ENCODE peak calls at places on chromosomes 3 and 15, in four cellular contexts. W is fibroblast of pulmonary artery, Z is cardiac fibroblast, V is bronchial epithelial cell. I is an unnamed sample.

GRCh38 chr15:82568986-82569385 is 28.7 kb upstream of the RPS17 start:
- DNase-seq in W (no peak), V (no peak), Z (no peak), I (no peak)

GRCh38 chr3:64848822-64849221 is 161.0 kb upstream of the ADAMTS9 start:
- DNase-seq in W (peak; percentile 83), V (no peak), Z (peak; percentile 79), I (no peak)

GRCh38 chr3:62370112-62371031 is 3.0 kb downstream of the FEZF2 start:
- DNase-seq in W (no peak), V (no peak), Z (no peak), I (no peak)

GRCh38 chr3:49619649-49620048 is 54.5 kb upstream of the APEH start:
- DNase-seq in V (no peak), Z (no peak), W (no peak), I (no peak)

GRCh38 chr3:28672411-28672810 is 323.8 kb upstream of the AZI2 start:
- DNase-seq in Z (no peak), W (no peak), V (no peak), I (no peak)

GRCh38 chr3:161851941-161852566 is 355.4 kb downstream of the OTOL1 start:
- DNase-seq in V (peak; percentile 33), W (peak; percentile 68), Z (peak; percentile 71), I (peak; percentile 57)

GRCh38 chr3:58411036-58411435 is 22.6 kb downstream of the PDHB start:
- DNase-seq in W (no peak), Z (no peak), V (peak; percentile 7), I (no peak)

GRCh38 chr15:90838544-90838943 is 29.8 kb upstream of the FURIN start:
- DNase-seq in Z (no peak), W (no peak), V (no peak), I (no peak)

GRCh38 chr15:80110920-80111319 is 41.9 kb upstream of the FAH start:
- DNase-seq in Z (no peak), W (no peak), V (no peak), I (no peak)

GRCh38 chr15:101068523-101068960 is 149.4 kb downstream of the LRRK1 start:
- DNase-seq in W (no peak), V (no peak), Z (no peak), I (no peak)

GRCh38 chr3:142657033-142657432 is 60.8 kb downstream of the PLS1 start:
- DNase-seq in W (no peak), Z (no peak), V (no peak), I (no peak)

GRCh38 chr3:180306691-180307090 is 270.0 kb upstream of the PEX5L start:
- DNase-seq in V (peak; percentile 83), Z (no peak), W (no peak), I (peak; percentile 48)

GRCh38 chr15:57340673-57341259 is 35.5 kb upstream of the CGNL1 start:
- DNase-seq in W (peak; percentile 83), Z (peak; percentile 81), V (peak; percentile 67), I (peak; percentile 82)

GRCh38 chr15:89768071-89768500 is 8.0 kb upstream of the MESP2 start:
- DNase-seq in V (no peak), W (peak; percentile 69), Z (peak; percentile 57), I (peak; percentile 89)

GRCh38 chr3:197539651-197540051 is 16.1 kb downstream of the BDH1 start:
- DNase-seq in Z (no peak), V (peak; percentile 95), W (no peak), I (no peak)

GRCh38 chr15:22949074-22949547 is 31.1 kb downstream of the CYFIP1 start:
- DNase-seq in W (peak; percentile 81), V (no peak), Z (peak; percentile 88), I (peak; percentile 80)

GRCh38 chr3:52844290-52844985 is 9.6 kb upstream of the MUSTN1 start:
- DNase-seq in V (no peak), W (no peak), Z (no peak), I (no peak)

GRCh38 chr15:50355612-50355905 is 561 bp upstream of the GABPB1 start:
- DNase-seq in V (no peak), Z (no peak), W (no peak), I (no peak)

GRCh38 chr3:126569390-126569975 is 10.8 kb upstream of the C3orf22 start:
- DNase-seq in V (no peak), W (no peak), Z (no peak), I (no peak)

GRCh38 chr3:13299531-13300155 is 120.5 kb downstream of the NUP210 start:
- DNase-seq in V (no peak), Z (no peak), W (no peak), I (no peak)

GRCh38 chr15:77180270-77180669 is 109.4 kb upstream of the TSPAN3 start:
- DNase-seq in W (no peak), Z (no peak), V (no peak), I (no peak)

GRCh38 chr3:81299486-81299885 is 462.0 kb downstream of the GBE1 start:
- DNase-seq in W (no peak), Z (no peak), V (no peak), I (no peak)

GRCh38 chr15:89320200-89320599 is 14.4 kb downstream of the POLG start:
- DNase-seq in W (no peak), Z (no peak), V (no peak), I (no peak)

GRCh38 chr15:78056714-78057269 is 20.7 kb downstream of the TBC1D2B start:
- DNase-seq in W (peak; percentile 41), Z (peak; percentile 63), V (peak; percentile 67), I (peak; percentile 69)

GRCh38 chr3:7285502-7285901 is 424.6 kb downstream of the GRM7 start:
- DNase-seq in W (peak; percentile 45), Z (peak; percentile 20), V (peak; percentile 21), I (no peak)
- TF ChIP-seq CTCF in W (peak; percentile 24), Z (no peak), V (peak; percentile 25), I (no peak)

GRCh38 chr15:73941044-73941443 is 14.8 kb downstream of the LOXL1 start:
- DNase-seq in Z (peak; percentile 99), W (peak; percentile 91), V (peak; percentile 41), I (peak; percentile 98)

GRCh38 chr15:73942751-73943270 is 16.5 kb downstream of the LOXL1 start:
- DNase-seq in V (no peak), W (no peak), Z (no peak), I (no peak)

GRCh38 chr15:73940061-73940981 is 14.1 kb downstream of the LOXL1 start:
- DNase-seq in W (no peak), V (no peak), Z (no peak), I (peak; percentile 50)

GRCh38 chr15:73941871-73942635 is 15.8 kb downstream of the LOXL1 start:
- DNase-seq in V (no peak), W (no peak), Z (no peak), I (no peak)

DNA sequence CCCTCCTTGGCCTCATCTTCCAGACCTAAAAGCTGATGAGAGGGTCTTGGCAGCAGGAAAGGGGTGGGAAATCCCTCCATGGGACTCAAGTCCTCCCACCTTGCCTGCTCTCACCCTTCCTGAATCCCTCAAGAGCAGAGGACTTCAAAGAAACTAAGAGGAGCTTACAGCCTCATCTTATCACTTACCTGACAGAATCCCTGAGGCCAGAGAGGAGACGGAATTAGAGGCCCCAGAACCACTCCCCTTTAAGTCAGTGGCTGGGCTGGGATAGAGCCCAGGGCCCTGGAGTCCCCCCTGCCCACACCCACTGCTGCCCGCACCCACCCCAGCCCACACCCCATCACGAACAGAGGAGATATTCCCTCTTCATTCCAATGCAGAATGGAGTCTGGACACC is 15.2 kb downstream of the LOXL1 start:
- DNase-seq in W (no peak), Z (no peak), V (no peak), I (no peak)
- H3K4me3 ChIP-seq in W (no peak overlapping the region), Z (no peak overlapping the region), V (no peak overlapping the region), I (no peak overlapping the region)

GRCh38 chr3:194006102-194006501 is 129.8 kb upstream of the HES1 start:
- DNase-seq in Z (no peak), W (no peak), V (no peak), I (no peak)

GRCh38 chr3:194007598-194008337 is 128.2 kb upstream of the HES1 start:
- DNase-seq in W (no peak), V (no peak), Z (no peak), I (no peak)

GRCh38 chr3:194011807-194012206 is 124.1 kb upstream of the HES1 start:
- DNase-seq in V (no peak), W (no peak), Z (no peak), I (no peak)

GRCh38 chr3:194009019-194009418 is 126.9 kb upstream of the HES1 start:
- DNase-seq in Z (no peak), W (no peak), V (no peak), I (no peak)

DNA sequence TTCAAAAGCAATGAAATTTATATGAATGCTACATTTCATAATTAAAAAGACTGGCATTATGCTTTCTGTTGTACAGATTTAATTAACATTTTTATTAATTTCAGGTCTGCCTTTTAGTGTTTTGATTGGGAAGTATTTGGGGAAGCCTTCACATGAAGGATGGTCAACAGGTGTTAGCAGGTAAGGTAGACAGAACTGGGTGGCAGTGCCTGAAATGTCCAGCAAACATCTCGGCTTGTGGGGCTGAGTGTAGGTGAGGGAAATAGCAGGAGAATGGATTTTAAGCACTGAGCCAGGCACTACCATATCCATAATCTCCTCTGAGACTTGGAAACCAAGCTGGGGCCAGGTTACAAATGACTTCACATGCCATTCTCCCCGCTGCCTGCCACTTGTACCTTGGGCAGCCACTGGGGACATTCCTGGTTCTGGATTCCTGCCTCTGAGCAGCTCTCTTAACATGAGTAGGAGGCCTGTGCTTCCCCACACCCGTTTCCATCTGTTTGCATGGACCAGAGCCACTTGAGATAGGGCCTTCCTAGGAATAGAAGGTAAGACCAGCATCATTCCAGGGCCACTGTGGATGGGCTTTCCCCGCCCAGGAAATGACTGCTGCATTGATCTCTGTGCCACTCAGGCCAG is 125.9 kb upstream of the HES1 start:
- DNase-seq in Z (no peak), V (no peak), W (no peak), I (no peak)
- TF ChIP-seq CTCF in Z (no peak), V (no peak), W (no peak), I (no peak)

DNA sequence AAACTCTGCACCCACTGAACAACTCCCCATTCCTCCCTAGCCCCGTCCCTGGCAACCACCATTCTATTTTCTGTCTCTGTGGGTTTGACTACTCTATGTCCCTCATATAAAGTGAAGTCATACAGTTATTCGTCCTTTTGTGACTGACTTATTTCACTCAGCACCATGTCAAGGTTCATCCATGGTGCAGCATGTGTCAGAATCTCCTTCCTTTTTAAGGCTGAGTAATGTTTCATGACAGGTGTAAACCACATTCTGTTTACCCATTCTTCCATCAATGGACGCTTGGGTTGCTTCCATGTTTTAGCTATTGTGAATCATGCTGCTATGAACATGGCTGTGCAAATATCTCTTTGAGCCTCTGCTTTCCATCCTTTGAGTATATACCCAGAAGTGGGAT is 192.3 kb upstream of the NSMCE3 start:
- DNase-seq in W (no peak), Z (no peak), V (no peak), I (no peak)
- H3K4me3 ChIP-seq in W (no peak overlapping the region), Z (no peak overlapping the region), V (no peak overlapping the region), I (no peak overlapping the region)

DNA sequence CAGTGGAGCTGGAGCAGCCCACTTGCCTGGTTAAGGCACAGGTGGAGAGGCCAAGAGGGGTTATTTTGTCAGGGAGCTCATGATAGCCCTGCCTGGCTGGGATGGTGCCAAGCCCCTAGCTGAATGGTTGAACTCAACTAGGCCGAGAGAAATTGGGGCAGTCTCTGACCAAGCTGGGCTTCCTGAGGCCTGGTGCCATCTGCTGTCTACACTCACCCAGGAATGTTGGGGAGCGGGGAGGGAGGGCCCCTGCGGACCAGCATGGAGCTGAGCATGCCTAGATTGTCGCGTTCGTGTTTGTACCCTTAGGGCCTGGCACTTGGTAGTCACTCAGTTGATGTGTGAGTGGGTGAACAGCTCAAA is 1.2 kb downstream of the BRPF1 start:
- DNase-seq in V (no peak), W (no peak), Z (peak; percentile 26), I (no peak)
- TF ChIP-seq CTCF in V (peak; percentile 11), W (no peak), Z (no peak), I (no peak)

I was measured in fibroblast of the aortic adventitia.